ENCODE peak calls at places on chromosomes 6 and 20, in six cellular contexts. E is IMR-90, A is HEK293T, C is K562, B is GM12878, R is A549. U is an unnamed sample.

GRCh38 chr6:97401533-97401932 is 118.5 kb upstream of the MMS22L start:
- DNase-seq in E (peak), A (no peak), C (no peak), B (no peak), R (no peak), U (no peak)

GRCh38 chr6:20661721-20662120 is 127.5 kb downstream of the CDKAL1 start:
- DNase-seq in E (peak), A (no peak), C (no peak), B (no peak), R (no peak), U (no peak)

GRCh38 chr6:113073611-113074191 is 726.6 kb downstream of the RFPL4B start:
- DNase-seq in E (peak), A (no peak), C (no peak), B (no peak), R (no peak), U (no peak)

GRCh38 chr6:135935951-135936601 is 84.6 kb downstream of the PDE7B start:
- DNase-seq in E (peak), A (no peak), C (no peak), B (no peak), R (peak), U (no peak)

GRCh38 chr6:20403766-20404640 is 2.3 kb downstream of the E2F3 start:
- DNase-seq in E (peak), A (peak), C (peak), B (no peak), R (peak), U (peak)

GRCh38 chr20:43691928-43692524 is 25.1 kb downstream of the MYBL2 start:
- DNase-seq in E (peak), A (peak), C (peak), B (no peak), R (peak), U (peak)

GRCh38 chr6:85690071-85690470 is 47.4 kb upstream of the SYNCRIP start:
- DNase-seq in E (no peak), A (no peak), C (no peak), B (no peak), R (no peak), U (no peak)

GRCh38 chr6:83132121-83132520 is 60.9 kb downstream of the PGM3 start:
- DNase-seq in E (no peak), A (no peak), C (peak), B (no peak), R (no peak), U (no peak)

GRCh38 chr6:134875367-134875766 is 74.5 kb downstream of the ALDH8A1 start:
- DNase-seq in E (peak), A (no peak), C (peak), B (no peak), R (peak), U (no peak)

GRCh38 chr6:116511424-116512131 is at the start of gene CALHM5:
- DNase-seq in E (peak), A (peak), C (peak), B (no peak), R (peak), U (no peak)

GRCh38 chr20:11937230-11937629 is 19.5 kb downstream of the BTBD3 start:
- DNase-seq in E (no peak), A (no peak), C (no peak), B (no peak), R (no peak), U (no peak)

GRCh38 chr6:161374971-161375873 is 101.4 kb upstream of the AGPAT4 start:
- DNase-seq in E (no peak), A (peak), C (peak), B (no peak), R (peak), U (peak)

GRCh38 chr6:117481278-117481925 is 1.1 kb upstream of the DCBLD1 start:
- DNase-seq in E (no peak), A (no peak), C (peak), B (no peak), R (no peak), U (peak)

GRCh38 chr6:68343901-68344300 is 291.2 kb upstream of the ADGRB3 start:
- DNase-seq in E (peak), A (peak), C (peak), B (no peak), R (peak), U (peak)

GRCh38 chr20:7348253-7348652 is 580.8 kb downstream of the BMP2 start:
- DNase-seq in E (no peak), A (no peak), C (no peak), B (no peak), R (no peak), U (no peak)

GRCh38 chr6:158536084-158536890 is 23.6 kb upstream of the TMEM181 start:
- DNase-seq in E (peak), A (peak), C (peak), B (no peak), R (peak), U (peak)

GRCh38 chr6:26065952-26066380 is 21.3 kb upstream of the HFE start:
- DNase-seq in E (peak), A (peak), C (peak), B (peak), R (peak), U (peak)

GRCh38 chr6:47478233-47479155 is 905 bp downstream of the CD2AP start:
- DNase-seq in E (peak), A (no peak), C (peak), B (no peak), R (peak), U (peak)

GRCh38 chr6:43096451-43097097 is 20.5 kb downstream of the PTK7 start:
- DNase-seq in E (peak), A (no peak), C (peak), B (no peak), R (no peak), U (no peak)

GRCh38 chr6:49839162-49839561 is 27.2 kb downstream of the CRISP1 start:
- DNase-seq in E (no peak), A (no peak), C (peak), B (no peak), R (no peak), U (no peak)

GRCh38 chr6:91613481-91613880 is 1026.6 kb upstream of the MAP3K7 start:
- DNase-seq in E (no peak), A (no peak), C (no peak), B (no peak), R (no peak), U (no peak)

GRCh38 chr6:85798934-85799490 is 156.3 kb upstream of the SYNCRIP start:
- DNase-seq in E (no peak), A (no peak), C (peak), B (no peak), R (no peak), U (no peak)

GRCh38 chr20:22341508-22341907 is 242.9 kb downstream of the FOXA2 start:
- DNase-seq in E (no peak), A (no peak), C (peak), B (no peak), R (peak), U (peak)

GRCh38 chr6:14046476-14047068 is 71.0 kb upstream of the CD83 start:
- DNase-seq in E (peak), A (peak), C (peak), B (no peak), R (peak), U (peak)

GRCh38 chr6:93165850-93166249 is 253.5 kb downstream of the EPHA7 start:
- DNase-seq in E (no peak), A (no peak), C (no peak), B (no peak), R (no peak), U (no peak)

GRCh38 chr20:10771435-10772140 is 97.8 kb upstream of the JAG1 start:
- DNase-seq in E (peak), A (no peak), C (no peak), B (no peak), R (no peak), U (no peak)

GRCh38 chr6:77456531-77457248 is 6.6 kb downstream of the HTR1B start:
- DNase-seq in E (peak), A (no peak), C (no peak), B (no peak), R (peak), U (peak)

DNA sequence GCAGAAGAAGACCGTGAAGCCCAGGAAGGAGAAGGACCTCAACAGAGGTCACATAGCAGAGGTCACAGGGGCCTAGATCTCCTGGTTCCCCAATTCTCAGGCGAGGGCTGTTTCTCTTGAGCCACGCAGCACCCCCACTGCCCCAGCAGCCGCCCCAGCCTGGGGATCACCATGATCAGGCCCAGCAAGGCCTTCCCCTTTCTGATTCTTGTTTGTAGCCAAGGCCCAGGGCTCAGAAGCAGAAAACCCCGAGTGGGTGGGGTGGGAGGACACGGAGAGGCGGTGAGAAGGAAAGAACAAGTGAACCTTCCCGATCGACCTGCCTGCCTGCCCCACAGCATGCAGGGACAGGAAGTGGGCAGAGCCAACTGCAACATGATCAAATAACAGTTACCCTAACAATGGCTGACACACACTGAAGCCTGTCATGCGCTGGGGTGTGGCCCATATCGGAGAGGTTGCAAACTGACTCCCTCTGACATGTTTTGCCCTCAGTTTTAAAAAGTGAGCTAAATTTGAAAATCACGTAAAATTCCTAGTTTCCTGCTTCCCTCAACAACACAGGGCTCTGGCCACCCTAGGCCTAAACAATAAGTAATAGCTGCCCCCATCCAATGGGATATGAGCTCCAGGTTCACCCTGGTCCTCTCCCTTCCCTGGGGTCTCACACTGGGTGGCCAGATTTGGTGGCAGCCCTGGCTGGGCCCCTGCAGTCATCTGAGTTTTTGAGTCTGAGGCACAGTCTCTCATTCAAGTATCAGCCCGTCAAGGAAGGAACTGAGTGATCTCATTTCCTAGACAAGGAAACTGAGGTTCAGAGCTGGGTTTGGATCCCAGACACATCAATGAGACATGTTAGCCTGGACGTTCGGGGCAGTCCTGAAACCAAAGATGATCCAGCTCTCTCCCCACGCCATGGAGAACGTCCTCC is 6.5 kb downstream of the PEDS1 start:
- DNase-seq in E (peak), A (no peak), C (peak), B (peak), R (no peak), U (no peak)
- TF ChIP-seq BHLHE40 in E (no peak), A (no peak), C (no peak), B (no peak), R (no peak), U (no peak)

GRCh38 chr6:163668061-163668426 is 253.5 kb downstream of the QKI start:
- DNase-seq in E (no peak), A (no peak), C (no peak), B (no peak), R (no peak), U (no peak)

GRCh38 chr6:163671355-163671754 is 256.8 kb downstream of the QKI start:
- DNase-seq in E (no peak), A (no peak), C (no peak), B (no peak), R (no peak), U (no peak)

GRCh38 chr6:163670283-163670682 is 255.8 kb downstream of the QKI start:
- DNase-seq in E (no peak), A (no peak), C (no peak), B (no peak), R (no peak), U (no peak)

GRCh38 chr6:163665464-163665863 is 250.9 kb downstream of the QKI start:
- DNase-seq in E (no peak), A (no peak), C (no peak), B (no peak), R (no peak), U (no peak)

DNA sequence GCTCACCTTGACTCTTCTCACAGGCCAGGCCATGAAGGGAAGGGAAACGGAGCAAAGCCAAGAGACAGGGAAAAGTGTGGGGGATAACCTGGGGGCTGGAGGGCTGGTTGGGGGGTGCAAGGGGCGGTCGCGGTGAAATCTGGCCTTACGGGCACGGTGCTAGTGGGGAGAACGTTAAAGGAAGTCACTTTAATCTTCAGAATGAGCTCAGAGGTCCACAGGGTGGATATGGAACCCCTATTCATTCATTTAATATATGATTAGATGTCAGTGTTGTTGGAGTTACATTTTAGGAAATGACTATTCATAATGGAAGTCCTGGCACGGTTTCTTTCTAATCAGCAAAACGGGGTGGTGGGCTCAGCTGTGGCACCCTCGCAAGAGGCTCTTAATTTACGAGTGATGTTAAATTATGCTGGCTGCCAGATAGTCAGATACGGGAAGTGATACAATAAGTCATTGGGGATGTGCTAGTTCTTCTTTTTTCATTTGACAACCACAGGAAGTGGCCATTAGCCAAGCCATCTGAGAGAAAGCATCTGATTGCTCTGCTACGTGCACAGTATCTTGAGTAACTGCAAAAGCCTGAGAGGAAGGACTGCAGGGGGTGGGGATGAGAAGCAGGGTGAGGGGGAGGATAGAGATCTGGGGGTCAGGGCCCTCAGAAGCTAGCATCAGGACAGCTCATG is 253.0 kb downstream of the QKI start:
- DNase-seq in E (peak), A (no peak), C (peak), B (peak), R (no peak), U (no peak)
- TF ChIP-seq BHLHE40 in E (no peak), A (no peak), C (no peak), B (peak), R (no peak), U (no peak)

GRCh38 chr20:47689726-47690125 is 95.6 kb downstream of the SULF2 start:
- DNase-seq in E (no peak), A (no peak), C (no peak), B (no peak), R (no peak), U (no peak)

GRCh38 chr20:47688385-47689381 is 96.6 kb downstream of the SULF2 start:
- DNase-seq in E (peak), A (no peak), C (no peak), B (no peak), R (no peak), U (no peak)

GRCh38 chr20:47684306-47685080 is 100.8 kb downstream of the SULF2 start:
- DNase-seq in E (no peak), A (no peak), C (no peak), B (no peak), R (no peak), U (peak)

GRCh38 chr20:47686545-47686944 is 98.7 kb downstream of the SULF2 start:
- DNase-seq in E (peak), A (no peak), C (peak), B (no peak), R (no peak), U (no peak)

GRCh38 chr20:47687095-47687987 is 97.9 kb downstream of the SULF2 start:
- DNase-seq in E (no peak), A (no peak), C (no peak), B (no peak), R (no peak), U (no peak)
- TF ChIP-seq BHLHE40 in E (no peak), A (no peak), C (no peak), B (no peak), R (no peak), U (no peak)

DNA sequence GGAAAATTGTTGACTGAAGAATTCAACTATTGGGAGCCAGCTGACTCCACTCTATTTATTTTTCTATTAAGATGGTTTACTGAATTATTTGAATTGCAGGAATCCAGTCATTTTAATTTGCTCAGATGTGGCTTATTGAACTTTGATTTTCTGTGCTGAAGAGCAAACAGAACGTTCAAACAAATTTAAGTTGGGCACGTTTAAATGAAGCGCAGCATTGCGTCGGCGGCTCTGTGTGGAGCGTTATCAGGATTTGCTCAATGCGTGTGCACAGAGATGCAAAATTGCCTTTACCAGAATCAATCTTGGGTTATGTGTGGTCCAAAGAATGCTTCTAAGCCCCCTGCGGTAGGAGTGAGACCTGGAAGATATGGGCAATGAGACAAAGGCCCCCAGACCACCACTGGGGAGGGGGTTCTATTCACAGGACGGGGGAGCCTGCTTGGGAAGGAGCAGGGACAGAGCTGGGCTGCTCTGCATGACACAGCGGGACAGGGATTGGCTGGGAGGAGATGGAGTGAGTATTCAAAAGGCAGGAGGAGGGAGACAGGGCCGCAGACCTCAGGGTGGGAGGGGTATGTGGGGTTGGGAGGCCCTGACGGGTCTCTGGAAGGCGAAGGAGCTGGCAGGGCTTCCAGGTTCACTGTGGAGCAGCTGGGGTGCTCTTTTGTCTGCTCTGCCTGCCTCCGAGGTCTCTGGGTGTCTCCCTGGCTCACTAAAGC is 60.6 kb upstream of the RPS6KA2 start:
- DNase-seq in E (no peak), A (no peak), C (no peak), B (no peak), R (no peak), U (no peak)
- TF ChIP-seq BHLHE40 in E (no peak), A (no peak), C (no peak), B (no peak), R (no peak), U (no peak)

GRCh38 chr20:53750827-53751393 is 157.3 kb upstream of the ZNF217 start:
- DNase-seq in E (peak), A (no peak), C (peak), B (peak), R (no peak), U (no peak)
- TF ChIP-seq BHLHE40 in E (peak), A (no peak), C (peak), B (peak), R (no peak), U (no peak)

GRCh38 chr20:33730946-33731692 is 677 bp upstream of the ZNF341 start:
- DNase-seq in E (no peak), A (no peak), C (no peak), B (no peak), R (no peak), U (no peak)

GRCh38 chr20:33729101-33729500 is 2.7 kb upstream of the ZNF341 start:
- DNase-seq in E (no peak), A (no peak), C (no peak), B (no peak), R (no peak), U (no peak)

GRCh38 chr20:33733654-33734576 is 2.1 kb downstream of the ZNF341 start:
- DNase-seq in E (peak), A (no peak), C (no peak), B (peak), R (peak), U (peak)

GRCh38 chr20:33731693-33732165 is at the start of gene ZNF341:
- DNase-seq in E (peak), A (peak), C (peak), B (peak), R (peak), U (peak)

DNA sequence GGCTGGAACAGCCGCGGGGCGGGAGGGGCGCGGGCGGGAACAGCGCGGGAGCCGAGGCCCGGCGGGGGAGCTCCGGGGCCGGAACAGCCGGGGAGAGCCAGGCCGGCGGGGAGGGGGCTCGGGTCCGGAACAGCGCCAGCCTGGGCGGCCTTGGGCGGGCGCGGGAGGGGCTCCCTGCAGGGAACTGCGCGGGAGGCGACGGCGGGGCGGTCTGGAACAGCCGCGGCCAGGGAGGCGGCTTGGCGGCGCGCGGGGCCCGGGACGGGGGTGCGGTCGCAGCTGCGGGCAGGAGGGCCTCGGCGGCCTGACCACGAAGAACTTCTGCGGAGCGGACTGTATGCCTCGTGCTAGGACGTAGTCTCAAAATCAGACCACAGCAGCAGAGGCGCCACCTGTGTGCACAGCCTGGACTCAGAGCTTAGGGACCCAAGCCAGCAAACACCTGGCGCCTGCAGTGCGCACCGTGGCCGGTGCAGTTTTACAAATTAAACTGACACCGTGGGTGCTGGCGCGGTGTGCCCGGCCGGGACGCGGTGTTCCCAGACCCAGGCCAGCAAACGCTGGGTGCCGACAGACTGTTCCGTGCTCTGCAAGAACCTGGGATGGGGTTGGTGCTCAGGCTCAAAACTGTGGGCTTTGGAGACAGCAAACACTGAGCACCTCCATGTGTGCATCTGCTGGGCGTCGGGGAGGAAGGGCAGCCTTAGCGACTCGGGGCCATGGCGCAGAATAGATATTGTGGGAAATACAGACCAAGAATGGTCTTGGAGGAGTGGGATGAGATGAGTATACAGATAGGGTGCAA is 572 bp downstream of the ZNF341 start:
- DNase-seq in E (no peak), A (peak), C (peak), B (peak), R (peak), U (peak)
- TF ChIP-seq BHLHE40 in E (no peak), A (no peak), C (no peak), B (peak), R (no peak), U (peak)

GRCh38 chr6:39362487-39362865 is 40.0 kb upstream of the KCNK16 start:
- DNase-seq in E (no peak), A (peak), C (peak), B (no peak), R (no peak), U (no peak)
- TF ChIP-seq BHLHE40 in E (no peak), A (no peak), C (no peak), B (no peak), R (no peak), U (no peak)

U was measured in HepG2.